ENCODE peak calls at places on chromosomes 7 and 10, in four cellular contexts. E, A, H and P are unnamed samples.

GRCh38 chr7:46152671-46153070 is 231.6 kb upstream of the IGFBP3 start:
- DNase-seq in A (peak), H (no peak), E (no peak), P (no peak)

GRCh38 chr10:99976886-99977391 is 32.8 kb downstream of the DNMBP start:
- DNase-seq in E (no peak), H (no peak), A (no peak), P (no peak)

GRCh38 chr10:116708877-116709276 is 33.5 kb downstream of the HSPA12A start:
- DNase-seq in A (no peak), H (no peak), E (no peak), P (no peak)

GRCh38 chr10:62037890-62038608 is 136.6 kb downstream of the ARID5B start:
- DNase-seq in E (no peak), A (no peak), H (no peak), P (no peak)

GRCh38 chr10:72784551-72785421 is 92.8 kb downstream of the MCU start:
- DNase-seq in E (no peak), A (peak), H (peak), P (no peak)

GRCh38 chr10:63228237-63228636 is 95.1 kb downstream of the NRBF2 start:
- DNase-seq in H (no peak), E (no peak), A (no peak), P (no peak)

GRCh38 chr10:113644185-113645120 is 19.4 kb downstream of the NRAP start:
- DNase-seq in H (no peak), A (no peak), E (no peak), P (no peak)

GRCh38 chr10:128263891-128264688 is 137.9 kb upstream of the MKI67 start:
- DNase-seq in E (no peak), H (peak), A (peak), P (peak)

GRCh38 chr7:17275749-17276671 is 22.4 kb upstream of the AHR start:
- DNase-seq in E (no peak), H (no peak), A (no peak), P (no peak)

GRCh38 chr10:71564221-71564820 is 155.3 kb downstream of the C10orf105 start:
- DNase-seq in E (no peak), H (no peak), A (no peak), P (no peak)

GRCh38 chr7:74334026-74334425 is 44.8 kb downstream of the CLIP2 start:
- DNase-seq in A (no peak), H (no peak), E (no peak), P (no peak)

GRCh38 chr7:138982204-138982623 is 1.0 kb upstream of the KIAA1549 start:
- DNase-seq in A (no peak), H (no peak), E (no peak), P (no peak)

GRCh38 chr10:22317121-22317370 is 858 bp downstream of the COMMD3 start:
- DNase-seq in A (no peak), E (no peak), H (no peak), P (no peak)

GRCh38 chr7:707296-708000 is 19.1 kb upstream of the DNAAF5 start:
- DNase-seq in A (no peak), H (no peak), E (no peak), P (no peak)

GRCh38 chr10:113680172-113681111 is 730 bp downstream of the CASP7 start:
- DNase-seq in A (no peak), H (peak), E (peak), P (no peak)

GRCh38 chr10:50400694-50401093 is 149.4 kb upstream of the ASAH2 start:
- DNase-seq in E (no peak), H (no peak), A (no peak), P (no peak)

GRCh38 chr10:13483951-13484350 is 44.9 kb downstream of the BEND7 start:
- DNase-seq in E (no peak), H (no peak), A (no peak), P (no peak)

GRCh38 chr7:52498319-52498718 is 537.1 kb upstream of the POM121L12 start:
- DNase-seq in H (no peak), E (no peak), A (no peak), P (no peak)

GRCh38 chr10:90136731-90137316 is 435.4 kb downstream of the KIF20B start:
- DNase-seq in H (no peak), E (no peak), A (peak), P (no peak)

GRCh38 chr7:22442887-22443369 is 57.1 kb downstream of the STEAP1B start:
- DNase-seq in H (no peak), E (no peak), A (no peak), P (no peak)

GRCh38 chr7:102473271-102473991 is 5.3 kb downstream of the POLR2J start:
- DNase-seq in E (no peak), H (no peak), A (peak), P (no peak)